ENCODE peak calls at places on chromosomes 3 and 15, in seven cellular contexts. B is coronary artery; Q is sigmoid colon; E is left ventricle myocardium superior; S is stimulated activated naive B cell treated with anti-CD40 and anti-IgM and Interleukin-4, amounts not matched to agents 10 μg/mL and 1 μg/mL and 100 μg/mL, for 72 hours; T is A549; U is midbrain. P is an unnamed sample.

GRCh38 chr3:189637755-189638154 is 6.6 kb downstream of the TP63 start:
- DNase-seq in B (no peak), Q (no peak), E (no peak), S (no peak), T (no peak), U (no peak), P (no peak)

GRCh38 chr3:143674100-143674968 is 173.9 kb downstream of the SLC9A9 start:
- DNase-seq in B (peak), Q (peak), E (peak), S (peak), T (peak), U (peak), P (peak)

GRCh38 chr15:53522878-53523455 is 236.5 kb downstream of the WDR72 start:
- DNase-seq in B (no peak), Q (no peak), E (no peak), S (no peak), T (no peak), U (no peak), P (no peak)

GRCh38 chr3:71659758-71660666 is 65.2 kb downstream of the EIF4E3 start:
- DNase-seq in B (no peak), Q (no peak), E (no peak), S (no peak), T (no peak), U (no peak), P (no peak)

GRCh38 chr3:28286595-28286994 is 45.2 kb downstream of the CMC1 start:
- DNase-seq in B (no peak), Q (no peak), E (no peak), S (no peak), T (peak), U (peak), P (no peak)

GRCh38 chr3:121894191-121894990 is at the start of gene SLC15A2:
- DNase-seq in B (no peak), Q (no peak), E (peak), S (no peak), T (no peak), U (peak), P (no peak)

GRCh38 chr3:12560505-12561188 is 3.8 kb downstream of the MKRN2 start:
- DNase-seq in B (no peak), Q (no peak), E (no peak), S (no peak), T (no peak), U (no peak), P (no peak)

GRCh38 chr3:55968331-55968730 is 481.2 kb upstream of the WNT5A start:
- DNase-seq in B (no peak), Q (no peak), E (no peak), S (no peak), T (no peak), U (no peak), P (no peak)

GRCh38 chr3:39165518-39165917 is 12.1 kb upstream of the CSRNP1 start:
- DNase-seq in B (no peak), Q (no peak), E (no peak), S (no peak), T (no peak), U (no peak), P (no peak)

GRCh38 chr15:82848201-82848993 is 39.0 kb downstream of the WHAMM start:
- DNase-seq in B (no peak), Q (no peak), E (no peak), S (no peak), T (no peak), U (no peak), P (no peak)

GRCh38 chr3:54206874-54207273 is 84.5 kb downstream of the CACNA2D3 start:
- DNase-seq in B (no peak), Q (no peak), E (no peak), S (no peak), T (no peak), U (no peak), P (no peak)

GRCh38 chr3:118803096-118803476 is 231.6 kb downstream of the IGSF11 start:
- DNase-seq in B (no peak), Q (no peak), E (no peak), S (no peak), T (no peak), U (no peak), P (no peak)

GRCh38 chr3:158352551-158352950 is 218.4 kb upstream of the MLF1 start:
- DNase-seq in B (no peak), Q (no peak), E (no peak), S (no peak), T (no peak), U (no peak), P (no peak)

GRCh38 chr3:156826896-156827882 is 1.0 kb downstream of the LEKR1 start:
- DNase-seq in B (no peak), Q (no peak), E (no peak), S (no peak), T (no peak), U (peak), P (no peak)

GRCh38 chr3:191963182-191963581 is 502.2 kb downstream of the PYDC2 start:
- DNase-seq in B (no peak), Q (no peak), E (no peak), S (no peak), T (no peak), U (no peak), P (no peak)

GRCh38 chr3:190435618-190436017 is 14.1 kb downstream of the TMEM207 start:
- DNase-seq in B (no peak), Q (no peak), E (no peak), S (no peak), T (no peak), U (no peak), P (no peak)